ENCODE peak calls at places on chromosome 13, in five cellular contexts. One of them, this sample, is unnamed.

GRCh38 chr13:94318418-94318817 is 161.1 kb downstream of the DCT start:
- DNase-seq in H9: no peak
- DNase-seq in IMR-90: peak; percentile 71
- DNase-seq in neuronal stem cell: no peak
- DNase-seq in H1: no peak
- DNase-seq in this sample: peak; percentile 22

GRCh38 chr13:60974296-60974695 is 441.4 kb downstream of the PCDH20 start:
- DNase-seq in H9: no peak
- DNase-seq in neuronal stem cell: no peak
- DNase-seq in IMR-90: no peak
- DNase-seq in H1: no peak
- DNase-seq in this sample: no peak

GRCh38 chr13:27038323-27038722 is 133.3 kb downstream of the USP12 start:
- DNase-seq in neuronal stem cell: no peak
- DNase-seq in H9: no peak
- DNase-seq in IMR-90: peak; percentile 74
- DNase-seq in H1: no peak
- DNase-seq in this sample: peak; percentile 82

GRCh38 chr13:33751151-33751550 is 66.8 kb upstream of the RFC3 start:
- DNase-seq in H1: no peak
- DNase-seq in neuronal stem cell: no peak
- DNase-seq in IMR-90: peak; percentile 46
- DNase-seq in H9: no peak
- DNase-seq in this sample: peak; percentile 66

GRCh38 chr13:23570931-23571330 is 719 bp downstream of the TNFRSF19 start:
- DNase-seq in H9: no peak
- DNase-seq in IMR-90: peak; percentile 54
- DNase-seq in neuronal stem cell: no peak
- DNase-seq in H1: no peak
- DNase-seq in this sample: no peak

GRCh38 chr13:46211521-46212351 is at the start of gene LRRC63:
- DNase-seq in H1: peak; percentile 81
- DNase-seq in H9: peak; percentile 81
- DNase-seq in IMR-90: no peak
- DNase-seq in neuronal stem cell: peak; percentile 55
- DNase-seq in this sample: peak; percentile 63

GRCh38 chr13:46756977-46757376 is 40.0 kb downstream of the ESD start:
- DNase-seq in H9: no peak
- DNase-seq in H1: no peak
- DNase-seq in neuronal stem cell: no peak
- DNase-seq in IMR-90: peak; percentile 48
- DNase-seq in this sample: peak; percentile 70

GRCh38 chr13:28729541-28729940 is 10.8 kb upstream of the SLC46A3 start:
- DNase-seq in IMR-90: no peak
- DNase-seq in H1: no peak
- DNase-seq in neuronal stem cell: no peak
- DNase-seq in H9: no peak
- DNase-seq in this sample: no peak

GRCh38 chr13:42753697-42754096 is 27.7 kb upstream of the FAM216B start:
- DNase-seq in IMR-90: no peak
- DNase-seq in H9: no peak
- DNase-seq in neuronal stem cell: no peak
- DNase-seq in H1: no peak
- DNase-seq in this sample: peak; percentile 57

GRCh38 chr13:50401721-50402510 is 386.7 kb downstream of the KCNRG start:
- DNase-seq in neuronal stem cell: no peak
- DNase-seq in IMR-90: peak; percentile 76
- DNase-seq in H9: no peak
- DNase-seq in H1: no peak
- DNase-seq in this sample: no peak
- H2BK120ac ChIP-seq in neuronal stem cell: no peak overlapping the region
- H2BK120ac ChIP-seq in IMR-90: peak overlapping the region; percentile 45
- H2BK120ac ChIP-seq in H9: no peak overlapping the region
- H2BK120ac ChIP-seq in H1: no peak overlapping the region
- H2BK120ac ChIP-seq in this sample: no peak overlapping the region

DNA sequence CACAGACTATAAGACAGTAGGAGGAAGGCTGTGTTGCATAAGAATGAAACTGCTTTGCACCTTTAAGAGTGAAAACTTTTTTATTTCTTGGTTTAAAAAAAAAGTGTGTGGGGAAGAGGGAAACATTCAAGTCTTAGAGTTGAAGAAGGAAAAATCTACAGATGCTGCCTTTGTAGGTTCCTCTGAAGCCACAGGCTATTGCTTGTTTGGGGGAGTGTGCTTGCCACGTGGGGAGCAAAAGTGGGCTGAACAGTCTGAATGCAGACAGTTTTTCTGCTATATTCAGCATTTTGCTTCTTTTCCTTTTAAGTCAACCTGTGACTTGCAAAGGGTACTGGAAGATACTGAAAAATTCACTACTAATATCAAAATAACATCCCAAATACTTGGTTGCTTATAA is 36.9 kb downstream of the EFNB2 start:
- DNase-seq in neuronal stem cell: no peak
- DNase-seq in H1: no peak
- DNase-seq in H9: no peak
- DNase-seq in IMR-90: no peak
- DNase-seq in this sample: no peak
- H3K4me1 ChIP-seq in neuronal stem cell: peaks cover 4% of the 10 kb centered on the region
- H3K4me1 ChIP-seq in H1: no peaks in the 10 kb centered on the region
- H3K4me1 ChIP-seq in H9: peaks cover 3% of the 10 kb centered on the region
- H3K4me1 ChIP-seq in IMR-90: no peaks in the 10 kb centered on the region
- H3K4me1 ChIP-seq in this sample: peaks cover 3% of the 10 kb centered on the region

GRCh38 chr13:20953245-20953931 is 50.8 kb upstream of the XPO4 start:
- DNase-seq in H1: no peak
- DNase-seq in H9: no peak
- DNase-seq in IMR-90: no peak
- DNase-seq in neuronal stem cell: no peak
- DNase-seq in this sample: no peak

GRCh38 chr13:20955496-20955895 is 53.0 kb upstream of the XPO4 start:
- DNase-seq in IMR-90: no peak
- DNase-seq in H9: no peak
- DNase-seq in neuronal stem cell: no peak
- DNase-seq in H1: no peak
- DNase-seq in this sample: no peak

GRCh38 chr13:20952838-20953237 is 50.3 kb upstream of the XPO4 start:
- DNase-seq in H1: no peak
- DNase-seq in H9: no peak
- DNase-seq in neuronal stem cell: no peak
- DNase-seq in IMR-90: no peak
- DNase-seq in this sample: no peak
- H2BK120ac ChIP-seq in H1: no peak overlapping the region
- H2BK120ac ChIP-seq in H9: no peak overlapping the region
- H2BK120ac ChIP-seq in neuronal stem cell: no peak overlapping the region
- H2BK120ac ChIP-seq in IMR-90: no peak overlapping the region
- H2BK120ac ChIP-seq in this sample: no peak overlapping the region

DNA sequence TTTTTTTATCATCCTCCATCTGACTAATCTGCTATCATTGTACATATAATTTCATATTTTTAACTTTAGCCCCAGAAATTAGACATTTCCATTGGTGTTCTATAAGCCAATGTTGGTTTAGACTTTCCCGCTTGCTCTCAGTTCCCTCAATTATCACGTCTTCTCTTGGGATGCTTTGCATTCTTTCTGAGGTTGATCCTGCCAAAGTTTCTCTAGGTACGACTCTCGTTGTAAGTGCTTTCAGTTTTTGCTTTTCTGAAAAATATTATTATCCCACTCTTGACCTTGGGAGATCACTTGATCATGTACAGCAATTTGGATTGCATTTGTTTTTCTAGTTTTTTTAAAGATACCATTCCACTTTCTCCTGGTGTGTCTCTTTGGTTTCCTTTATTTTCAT is 270.2 kb downstream of the IRS2 start:
- DNase-seq in neuronal stem cell: no peak
- DNase-seq in H1: no peak
- DNase-seq in H9: no peak
- DNase-seq in IMR-90: no peak
- DNase-seq in this sample: no peak
- H3K4me1 ChIP-seq in neuronal stem cell: no peaks in the 10 kb centered on the region
- H3K4me1 ChIP-seq in H1: no peaks in the 10 kb centered on the region
- H3K4me1 ChIP-seq in H9: no peaks in the 10 kb centered on the region
- H3K4me1 ChIP-seq in IMR-90: no peaks in the 10 kb centered on the region
- H3K4me1 ChIP-seq in this sample: no peaks in the 10 kb centered on the region

DNA sequence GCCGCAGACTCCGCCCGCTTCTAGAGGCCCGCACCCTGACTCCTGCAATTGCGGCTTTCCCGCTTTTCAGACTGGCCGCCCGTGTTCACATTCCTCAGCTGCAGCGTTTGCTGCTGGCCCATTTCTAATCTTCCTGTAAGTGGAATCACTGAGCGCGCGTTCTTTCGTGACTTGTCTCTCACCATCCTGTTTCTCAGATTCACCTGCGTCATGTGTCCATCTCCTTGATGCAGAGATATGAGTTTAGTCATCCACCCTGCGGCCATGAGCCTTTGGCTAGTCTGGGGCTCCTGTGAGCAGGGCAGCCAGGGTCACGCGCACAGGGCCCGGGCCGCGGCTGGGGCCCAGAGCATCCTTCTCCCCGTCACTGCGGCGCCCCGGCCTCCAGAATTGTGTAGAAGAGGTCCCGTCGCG is 110.0 kb downstream of the CRYL1 start:
- DNase-seq in H1: no peak
- DNase-seq in neuronal stem cell: no peak
- DNase-seq in IMR-90: no peak
- DNase-seq in H9: no peak
- DNase-seq in this sample: no peak
- H2BK120ac ChIP-seq in H1: no peak overlapping the region
- H2BK120ac ChIP-seq in neuronal stem cell: no peak overlapping the region
- H2BK120ac ChIP-seq in IMR-90: no peak overlapping the region
- H2BK120ac ChIP-seq in H9: no peak overlapping the region
- H2BK120ac ChIP-seq in this sample: no peak overlapping the region

GRCh38 chr13:113742000-113742441 is 17.0 kb upstream of the TMEM255B start:
- DNase-seq in H1: no peak
- DNase-seq in IMR-90: peak; percentile 50
- DNase-seq in H9: peak; percentile 63
- DNase-seq in neuronal stem cell: no peak
- DNase-seq in this sample: peak; percentile 19

GRCh38 chr13:113741101-113741731 is 17.8 kb upstream of the TMEM255B start:
- DNase-seq in H9: no peak
- DNase-seq in neuronal stem cell: no peak
- DNase-seq in IMR-90: no peak
- DNase-seq in H1: no peak
- DNase-seq in this sample: no peak

GRCh38 chr13:113744197-113745000 is 14.6 kb upstream of the TMEM255B start:
- DNase-seq in neuronal stem cell: no peak
- DNase-seq in H9: no peak
- DNase-seq in H1: no peak
- DNase-seq in IMR-90: no peak
- DNase-seq in this sample: no peak

GRCh38 chr13:113743366-113744195 is 15.4 kb upstream of the TMEM255B start:
- DNase-seq in H9: no peak
- DNase-seq in H1: no peak
- DNase-seq in IMR-90: no peak
- DNase-seq in neuronal stem cell: no peak
- DNase-seq in this sample: no peak

DNA sequence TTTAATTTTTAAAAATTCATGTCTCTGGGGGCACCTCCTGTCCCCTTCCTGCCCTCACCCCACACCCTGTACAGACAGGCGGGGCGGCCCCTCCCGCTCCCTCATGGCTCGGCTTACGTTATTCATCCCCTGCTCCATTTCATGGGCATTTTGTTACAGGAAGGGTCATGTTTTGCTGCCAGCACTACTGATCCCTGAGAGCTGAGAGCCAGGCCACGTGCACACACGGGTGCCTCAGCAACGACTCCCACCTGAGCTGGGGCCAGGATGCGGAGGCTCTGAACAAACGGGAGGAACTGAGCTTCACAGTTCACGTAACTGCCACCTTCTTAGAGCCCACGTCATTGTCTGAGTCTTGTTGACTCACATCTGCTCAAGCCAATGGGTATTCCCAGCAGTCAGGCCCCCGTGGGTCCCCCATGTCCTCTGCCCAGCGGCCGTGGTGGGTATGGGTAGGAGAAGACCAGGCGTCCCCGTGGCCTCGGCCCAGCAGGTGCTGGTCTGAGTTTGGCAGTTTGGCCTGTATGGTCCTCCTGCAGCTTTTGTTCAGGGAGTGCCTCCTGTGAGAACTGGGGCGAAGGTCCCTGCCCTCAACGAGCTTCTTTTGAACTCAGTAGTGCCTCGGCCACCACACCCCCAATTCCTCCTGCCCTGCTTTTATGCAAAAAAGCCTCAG is 16.4 kb upstream of the TMEM255B start:
- DNase-seq in H9: no peak
- DNase-seq in IMR-90: no peak
- DNase-seq in neuronal stem cell: no peak
- DNase-seq in H1: no peak
- DNase-seq in this sample: no peak
- H3K4me1 ChIP-seq in H9: no peaks in the 10 kb centered on the region
- H3K4me1 ChIP-seq in IMR-90: peaks cover 4% of the 10 kb centered on the region
- H3K4me1 ChIP-seq in neuronal stem cell: peaks cover 8% of the 10 kb centered on the region
- H3K4me1 ChIP-seq in H1: no peaks in the 10 kb centered on the region
- H3K4me1 ChIP-seq in this sample: peaks cover 7% of the 10 kb centered on the region